ENCODE peak calls at places on chromosomes 3 and 15, in seven cellular contexts. C is IMR-90, P is neuronal stem cell, S is H1, N is mesenchymal stem cell, W is mesendoderm, J is trophoblast cell. Z is an unnamed sample.

GRCh38 chr3:107294117-107294516 is 83.1 kb upstream of the CCDC54 start:
- DNase-seq in S (no peak), C (no peak), N (no peak), P (no peak), W (no peak), J (no peak), Z (no peak)

GRCh38 chr3:22795917-22796316 is 407.2 kb upstream of the UBE2E2 start:
- DNase-seq in W (peak; percentile 34), S (no peak), N (no peak), J (no peak), C (no peak), P (no peak), Z (no peak)

GRCh38 chr3:197926418-197926817 is 23.6 kb upstream of the RPL35A start:
- DNase-seq in P (no peak), N (no peak), W (peak; percentile 60), J (no peak), S (peak; percentile 89), C (no peak), Z (peak; percentile 67)

GRCh38 chr3:146187334-146187950 is 26.5 kb upstream of the PLOD2 start:
- DNase-seq in S (no peak), N (peak; percentile 46), W (peak; percentile 36), J (no peak), C (peak; percentile 55), P (peak; percentile 11), Z (no peak)

GRCh38 chr3:126083913-126084514 is at the start of gene SLC41A3:
- DNase-seq in W (peak; percentile 86), P (peak; percentile 76), J (peak; percentile 87), S (peak; percentile 89), N (peak; percentile 72), C (peak; percentile 65), Z (peak; percentile 84)

GRCh38 chr3:55406666-55407425 is 80.3 kb downstream of the WNT5A start:
- DNase-seq in C (peak; percentile 63), W (no peak), J (no peak), P (no peak), S (no peak), N (no peak), Z (no peak)

GRCh38 chr3:94360982-94361381 is 298.1 kb downstream of the NSUN3 start:
- DNase-seq in S (no peak), J (no peak), W (no peak), N (no peak), P (no peak), C (no peak), Z (no peak)

GRCh38 chr15:89195836-89196235 is 25.5 kb downstream of the RLBP1 start:
- DNase-seq in C (peak; percentile 49), W (no peak), J (no peak), N (no peak), P (no peak), S (no peak), Z (no peak)

GRCh38 chr3:53806182-53807116 is 39.8 kb downstream of the CHDH start:
- DNase-seq in S (no peak), W (no peak), J (peak; percentile 38), C (peak; percentile 82), N (peak; percentile 29), P (no peak), Z (no peak)

GRCh38 chr3:69970827-69971226 is 28.7 kb upstream of the SAMMSON start:
- DNase-seq in S (no peak), J (no peak), W (no peak), N (no peak), C (no peak), P (no peak), Z (no peak)

DNA sequence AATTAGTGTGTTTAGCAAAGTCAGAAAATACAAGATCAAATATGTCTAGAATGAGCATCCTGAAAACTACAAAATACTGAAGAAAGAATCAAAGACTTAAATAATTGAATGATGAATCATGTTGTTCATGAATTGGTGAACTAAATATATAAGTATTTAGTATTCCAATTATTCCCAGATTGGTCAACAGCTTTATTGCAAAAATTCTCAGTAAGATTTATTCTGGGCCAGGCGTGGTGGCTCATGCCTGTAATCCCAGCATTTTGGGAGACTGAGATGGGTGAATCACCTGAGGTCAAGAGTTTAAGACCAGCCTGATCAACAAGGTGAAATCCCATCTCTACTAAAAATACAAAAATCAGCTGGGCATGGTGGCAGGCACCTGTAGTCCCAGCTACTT is 250.0 kb upstream of the NECTIN3 start:
- DNase-seq in P (no peak), S (no peak), C (peak; percentile 19), J (no peak), W (no peak), N (no peak), Z (no peak)
- H3K18ac ChIP-seq in P (no peak overlapping the region), S (no peak overlapping the region), C (no peak overlapping the region), J (no peak overlapping the region), W (no peak overlapping the region), N (no peak overlapping the region), Z (no peak overlapping the region)

GRCh38 chr3:29701326-29701983 is 420.6 kb downstream of the RBMS3 start:
- DNase-seq in C (no peak), S (no peak), J (no peak), P (no peak), W (no peak), N (no peak), Z (no peak)

GRCh38 chr3:29711255-29711771 is 430.4 kb downstream of the RBMS3 start:
- DNase-seq in S (no peak), P (no peak), W (no peak), N (no peak), C (no peak), J (no peak), Z (no peak)

GRCh38 chr3:29708884-29709283 is 428.0 kb downstream of the RBMS3 start:
- DNase-seq in S (no peak), W (no peak), J (no peak), N (no peak), C (no peak), P (no peak), Z (no peak)

DNA sequence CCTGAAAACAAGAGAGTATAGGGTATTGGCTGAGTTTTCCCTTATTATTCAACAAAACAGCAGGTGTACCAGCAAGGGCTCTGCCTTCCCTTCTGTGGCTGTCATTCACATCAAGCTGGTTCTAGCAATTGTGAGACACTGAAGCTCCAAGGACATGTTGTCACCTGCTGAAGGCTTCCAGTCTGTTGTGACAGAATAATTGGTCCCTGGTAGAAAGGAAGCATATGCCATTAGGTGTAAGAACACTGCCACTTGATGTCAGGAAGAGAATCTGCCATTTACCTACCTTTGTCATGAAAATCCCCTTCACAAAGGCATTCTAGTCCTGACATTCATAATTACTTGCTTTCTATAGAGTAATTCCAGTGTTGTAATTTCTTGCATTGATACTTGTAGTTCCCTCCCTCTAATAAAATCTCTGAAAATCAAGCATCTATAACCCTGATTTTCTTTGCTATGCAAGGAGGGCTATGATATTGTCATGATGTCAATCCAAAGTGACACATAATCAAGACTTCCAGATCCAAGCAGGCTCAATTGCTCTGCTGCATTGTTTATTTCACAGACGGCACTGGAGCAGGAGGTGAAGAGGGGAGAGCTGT is 425.1 kb downstream of the RBMS3 start:
- DNase-seq in C (no peak), J (no peak), W (no peak), N (no peak), P (no peak), S (no peak), Z (no peak)
- H3K18ac ChIP-seq in C (no peak overlapping the region), J (no peak overlapping the region), W (no peak overlapping the region), N (no peak overlapping the region), P (no peak overlapping the region), S (no peak overlapping the region), Z (no peak overlapping the region)

GRCh38 chr15:59999064-59999377 is 5.1 kb upstream of the FOXB1 start:
- DNase-seq in S (peak; percentile 60), W (peak; percentile 74), J (no peak), N (no peak), P (no peak), C (no peak), Z (peak; percentile 67)

GRCh38 chr15:59996498-59997041 is 7.5 kb upstream of the FOXB1 start:
- DNase-seq in P (no peak), N (no peak), W (peak; percentile 44), C (no peak), J (no peak), S (peak; percentile 73), Z (peak; percentile 54)

GRCh38 chr15:59998256-59999063 is 5.7 kb upstream of the FOXB1 start:
- DNase-seq in J (no peak), P (peak; percentile 94), N (no peak), S (no peak), W (no peak), C (no peak), Z (no peak)

GRCh38 chr15:59995568-59996349 is 8.4 kb upstream of the FOXB1 start:
- DNase-seq in J (no peak), W (peak; percentile 44), S (peak; percentile 55), C (no peak), N (no peak), P (peak; percentile 24), Z (peak; percentile 54)

DNA sequence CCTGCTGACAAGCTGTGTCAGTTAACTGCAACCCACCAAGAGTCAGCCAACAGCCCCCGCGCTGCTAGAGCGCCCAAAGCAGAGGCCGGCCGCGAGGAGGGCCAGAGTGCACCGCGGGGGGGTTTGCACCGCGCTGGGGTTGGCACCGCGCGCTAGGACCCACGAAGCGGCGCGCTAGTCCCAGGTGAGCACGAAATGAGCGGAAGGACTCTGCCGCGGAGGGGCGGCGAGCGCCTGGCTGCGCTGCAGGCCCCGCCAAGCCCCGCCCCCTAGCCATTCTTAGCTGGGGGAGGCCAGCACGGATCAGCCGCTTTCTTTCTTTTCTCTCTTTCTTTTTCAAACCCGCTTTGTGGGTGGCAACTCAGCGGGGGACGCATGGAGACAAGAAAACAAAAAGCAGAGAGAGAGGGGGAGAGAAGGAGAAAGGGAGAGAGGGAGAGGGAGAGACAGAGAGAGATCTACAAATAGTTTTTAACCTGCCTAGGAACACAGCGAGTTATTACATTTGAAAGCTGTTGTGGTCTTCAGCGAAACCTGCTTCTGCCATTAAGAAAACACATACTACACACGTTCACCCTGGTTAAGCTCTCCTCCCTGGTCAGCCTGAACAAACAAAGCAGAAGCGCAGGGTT is 6.9 kb upstream of the FOXB1 start:
- DNase-seq in N (no peak), S (peak; percentile 94), P (peak; percentile 95), J (peak; percentile 43), W (peak; percentile 41), C (no peak), Z (peak; percentile 92)
- H3K18ac ChIP-seq in N (no peak overlapping the region), S (peak overlapping the region; percentile 88), P (peak overlapping the region; percentile 58), J (no peak overlapping the region), W (no peak overlapping the region), C (no peak overlapping the region), Z (peak overlapping the region; percentile 60)

DNA sequence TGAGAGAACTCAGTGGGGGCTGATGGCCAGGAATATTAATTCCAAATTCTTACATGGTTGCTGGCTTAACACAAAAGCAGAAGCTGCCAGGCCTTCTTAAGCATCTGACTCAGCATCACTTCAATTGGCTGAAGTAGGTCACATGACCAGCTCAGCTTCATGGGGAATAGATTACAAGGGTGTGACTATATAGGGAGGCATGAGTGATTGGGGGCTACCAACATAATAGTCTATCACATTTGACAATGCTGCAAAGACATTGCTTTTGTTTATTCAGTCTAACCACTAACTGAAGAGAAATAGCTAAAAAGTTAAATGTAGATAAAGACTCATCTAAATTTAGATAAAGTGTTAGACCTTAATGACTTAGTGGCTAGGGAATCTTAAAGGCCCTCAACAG is 101.7 kb upstream of the ANKRD28 start:
- DNase-seq in C (peak; percentile 85), S (no peak), N (peak; percentile 66), J (no peak), W (peak; percentile 80), P (no peak), Z (no peak)
- H3K18ac ChIP-seq in C (no peak overlapping the region), S (no peak overlapping the region), N (no peak overlapping the region), J (no peak overlapping the region), W (no peak overlapping the region), P (peak overlapping the region; percentile 54), Z (no peak overlapping the region)

DNA sequence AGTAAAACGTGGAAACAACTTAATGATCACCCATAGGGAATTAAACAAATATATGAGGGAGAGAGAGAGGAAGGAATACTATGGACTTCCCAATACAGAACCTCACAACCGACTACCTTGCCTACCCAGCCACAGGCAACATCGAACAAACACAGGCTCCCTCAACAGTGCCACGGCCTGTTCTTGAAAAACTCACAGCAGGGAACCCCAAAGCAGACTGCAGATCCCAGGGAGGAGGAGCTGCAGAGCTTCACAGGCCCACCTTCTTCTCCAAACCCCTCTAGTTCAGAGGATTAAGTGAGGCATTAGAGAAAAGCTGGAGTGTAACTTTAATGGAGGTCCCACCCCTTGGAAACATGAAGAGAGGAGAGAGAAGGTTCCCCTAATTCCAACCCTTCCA is 110.2 kb downstream of the ST8SIA2 start:
- DNase-seq in P (no peak), W (peak; percentile 71), C (no peak), N (no peak), J (no peak), S (peak; percentile 37), Z (no peak)
- H3K18ac ChIP-seq in P (no peak overlapping the region), W (no peak overlapping the region), C (no peak overlapping the region), N (no peak overlapping the region), J (no peak overlapping the region), S (no peak overlapping the region), Z (no peak overlapping the region)